ENCODE peak calls at places on chromosomes 6 and 20, in nine cellular contexts. V, C, R, G, M, A, K, W and B are unnamed samples.

GRCh38 chr20:51801220-51801991 is 915 bp downstream of the SALL4 start:
- DNase-seq in R (no peak), M (no peak), V (no peak), K (no peak), W (no peak), C (no peak), G (no peak), A (no peak), B (no peak)

GRCh38 chr6:99353126-99353525 is 3.7 kb upstream of the FAXC start:
- DNase-seq in V (no peak), C (no peak), M (no peak), K (no peak), W (no peak), R (no peak), G (no peak), A (no peak), B (no peak)

GRCh38 chr6:136284909-136285308 is 4.7 kb downstream of the BCLAF1 start:
- DNase-seq in G (no peak), K (no peak), W (no peak), M (peak; percentile 18), A (no peak), V (no peak), R (no peak), C (no peak), B (no peak)

GRCh38 chr20:58890454-58891075 is 38.0 kb downstream of the GNAS start:
- DNase-seq in M (no peak), A (peak; percentile 55), G (no peak), C (peak; percentile 94), K (peak; percentile 68), R (peak; percentile 93), W (peak; percentile 67), V (peak; percentile 90), B (peak; percentile 38)

GRCh38 chr6:135722679-135723078 is 128.8 kb upstream of the PDE7B start:
- DNase-seq in A (no peak), W (no peak), G (peak; percentile 52), R (no peak), K (no peak), M (peak; percentile 82), C (no peak), V (no peak), B (no peak)

GRCh38 chr6:109269057-109269456 is 113.2 kb downstream of the CD164 start:
- DNase-seq in W (no peak), K (no peak), R (no peak), C (no peak), V (no peak), A (no peak), M (no peak), G (no peak), B (no peak)

GRCh38 chr20:64037199-64037497 is 1.2 kb downstream of the C20orf204 start:
- DNase-seq in V (no peak), G (no peak), W (no peak), A (no peak), K (no peak), M (no peak), C (no peak), R (no peak), B (no peak)

GRCh38 chr6:75326557-75327258 is 42.1 kb upstream of the TMEM30A start:
- DNase-seq in M (no peak), R (no peak), G (no peak), A (no peak), C (no peak), W (no peak), K (no peak), V (no peak), B (no peak)

GRCh38 chr6:90940812-90941481 is 354.1 kb upstream of the MAP3K7 start:
- DNase-seq in M (peak; percentile 68), C (no peak), V (no peak), A (no peak), K (peak; percentile 42), W (no peak), R (no peak), G (no peak), B (no peak)

GRCh38 chr6:41600499-41601247 is 37.6 kb upstream of the MDFI start:
- DNase-seq in W (no peak), C (peak; percentile 73), G (no peak), V (peak; percentile 23), R (no peak), A (no peak), M (no peak), K (no peak), B (no peak)

GRCh38 chr6:38567436-38567835 is 72.3 kb downstream of the BTBD9 start:
- DNase-seq in A (no peak), V (peak; percentile 83), R (peak; percentile 84), M (peak; percentile 62), K (no peak), W (no peak), G (peak; percentile 8), C (peak; percentile 91), B (no peak)

GRCh38 chr20:52937701-52938100 is 34.5 kb upstream of the TSHZ2 start:
- DNase-seq in G (no peak), R (no peak), W (no peak), A (no peak), V (no peak), K (no peak), M (no peak), C (no peak), B (no peak)

GRCh38 chr6:157822221-157823000 is 635 bp upstream of the SNX9 start:
- DNase-seq in V (no peak), W (no peak), K (no peak), C (peak; percentile 88), R (peak; percentile 75), M (no peak), A (no peak), G (no peak), B (no peak)

GRCh38 chr6:170480045-170480714 is 72.9 kb downstream of the PSMB1 start:
- DNase-seq in W (no peak), A (no peak), M (no peak), K (no peak), R (peak; percentile 73), G (no peak), V (peak; percentile 50), C (no peak), B (no peak)

GRCh38 chr6:26388441-26388840 is 5.5 kb downstream of the BTN2A2 start:
- DNase-seq in W (no peak), G (no peak), M (no peak), K (no peak), C (no peak), A (no peak), V (no peak), R (no peak), B (no peak)

GRCh38 chr6:87494761-87495422 is 22.1 kb downstream of the SLC35A1 start:
- DNase-seq in M (no peak), W (no peak), K (no peak), C (no peak), G (no peak), V (no peak), R (no peak), A (no peak), B (no peak)

GRCh38 chr6:130836071-130836670 is 9.0 kb downstream of the SMLR1 start:
- DNase-seq in G (no peak), W (no peak), A (no peak), K (no peak), C (peak; percentile 69), R (no peak), M (no peak), V (no peak), B (no peak)

GRCh38 chr20:17568972-17569471 is 853 bp upstream of the DSTN start:
- DNase-seq in R (peak; percentile 94), W (no peak), C (peak; percentile 90), A (no peak), V (peak; percentile 89), M (peak; percentile 88), K (peak; percentile 32), G (peak; percentile 85), B (peak; percentile 14)

GRCh38 chr6:111691345-111692225 is 85.9 kb upstream of the TRAF3IP2 start:
- DNase-seq in K (no peak), A (no peak), C (peak; percentile 74), R (peak; percentile 47), V (no peak), G (peak; percentile 4), M (no peak), W (no peak), B (no peak)

GRCh38 chr6:5325173-5325572 is 63.9 kb downstream of the FARS2 start:
- DNase-seq in W (no peak), R (no peak), K (no peak), A (no peak), G (no peak), V (no peak), C (peak; percentile 96), M (no peak), B (no peak)